ENCODE peak calls at places on chromosomes 16 and 17, in six cellular contexts. E is fibroblast of lung, H is PC-9, I is GM23338, V is PC-3, X is H1. S is an unnamed sample.

GRCh38 chr17:74244128-74244527 is 29.9 kb upstream of the DNAI2 start:
- DNase-seq in I (no peak), E (no peak), X (no peak), V (no peak), H (no peak), S (no peak)

GRCh38 chr17:11493947-11494346 is 104.3 kb upstream of the DNAH9 start:
- DNase-seq in E (no peak), X (no peak), H (no peak), I (no peak), V (no peak), S (no peak)

GRCh38 chr16:47448830-47449575 is 11.9 kb downstream of the ITFG1 start:
- DNase-seq in I (no peak), V (no peak), E (no peak), X (no peak), H (no peak), S (no peak)

GRCh38 chr17:39563476-39563875 is 44.2 kb downstream of the NEUROD2 start:
- DNase-seq in V (no peak), H (no peak), X (peak; percentile 62), E (peak; percentile 23), I (peak; percentile 81), S (no peak)

GRCh38 chr16:56589141-56590039 is at the start of gene MT3:
- DNase-seq in X (peak; percentile 64), V (peak; percentile 19), I (peak; percentile 87), E (peak; percentile 17), H (peak; percentile 48), S (no peak)

GRCh38 chr16:88566158-88566557 is 4.0 kb upstream of the ZC3H18 start:
- DNase-seq in I (peak; percentile 36), E (peak; percentile 72), H (peak; percentile 20), V (no peak), X (no peak), S (peak; percentile 65)

GRCh38 chr17:79628861-79629547 is 18.2 kb upstream of the RBFOX3 start:
- DNase-seq in V (no peak), H (no peak), X (peak; percentile 26), I (no peak), E (no peak), S (no peak)

GRCh38 chr17:28643979-28644781 is 778 bp downstream of the BLTP2 start:
- DNase-seq in I (peak; percentile 79), H (peak; percentile 54), V (peak; percentile 62), E (peak; percentile 55), X (peak; percentile 60), S (peak; percentile 41)

GRCh38 chr17:34091975-34092374 is 163.1 kb upstream of the CCL2 start:
- DNase-seq in E (no peak), I (no peak), X (no peak), H (no peak), V (no peak), S (no peak)

DNA sequence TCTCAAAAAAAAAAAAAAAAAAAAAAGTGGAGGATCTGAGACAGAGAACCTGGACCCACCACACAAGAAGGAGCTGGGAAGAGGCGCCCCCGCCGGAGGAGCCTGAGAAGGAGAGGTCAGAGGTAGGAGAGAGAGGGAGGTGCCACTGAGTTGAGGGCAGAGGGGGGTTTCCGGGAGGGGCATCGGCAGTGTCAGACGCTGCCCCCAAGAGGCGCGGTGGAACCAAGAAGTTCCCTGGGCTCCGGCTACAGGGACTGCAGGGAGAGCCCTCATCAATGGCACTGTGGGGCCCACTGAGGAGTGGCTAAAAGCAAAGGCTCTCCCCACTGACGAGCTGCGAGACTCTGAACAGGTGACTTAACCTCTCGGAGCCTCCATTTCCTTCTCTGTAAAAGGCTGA is 4.2 kb downstream of the CCDC42 start:
- DNase-seq in E (no peak), X (peak; percentile 61), I (peak; percentile 70), H (no peak), V (no peak), S (no peak)
- TF ChIP-seq EZH2 in E (no peak), X (no peak), I (no peak), H (no peak), V (no peak), S (no peak)

GRCh38 chr16:81583893-81584705 is 139.5 kb downstream of the CMIP start:
- DNase-seq in E (peak; percentile 88), H (no peak), I (no peak), V (peak; percentile 80), X (no peak), S (peak; percentile 82)

GRCh38 chr16:81586421-81586820 is 141.8 kb downstream of the CMIP start:
- DNase-seq in X (no peak), H (no peak), V (peak; percentile 74), I (no peak), E (peak; percentile 58), S (peak; percentile 48)

GRCh38 chr16:81585785-81586184 is 141.2 kb downstream of the CMIP start:
- DNase-seq in X (no peak), V (peak; percentile 25), I (peak; percentile 77), H (no peak), E (no peak), S (no peak)

GRCh38 chr16:81581107-81581506 is 136.5 kb downstream of the CMIP start:
- DNase-seq in V (peak; percentile 96), H (peak; percentile 89), I (no peak), X (no peak), E (peak; percentile 77), S (peak; percentile 68)

DNA sequence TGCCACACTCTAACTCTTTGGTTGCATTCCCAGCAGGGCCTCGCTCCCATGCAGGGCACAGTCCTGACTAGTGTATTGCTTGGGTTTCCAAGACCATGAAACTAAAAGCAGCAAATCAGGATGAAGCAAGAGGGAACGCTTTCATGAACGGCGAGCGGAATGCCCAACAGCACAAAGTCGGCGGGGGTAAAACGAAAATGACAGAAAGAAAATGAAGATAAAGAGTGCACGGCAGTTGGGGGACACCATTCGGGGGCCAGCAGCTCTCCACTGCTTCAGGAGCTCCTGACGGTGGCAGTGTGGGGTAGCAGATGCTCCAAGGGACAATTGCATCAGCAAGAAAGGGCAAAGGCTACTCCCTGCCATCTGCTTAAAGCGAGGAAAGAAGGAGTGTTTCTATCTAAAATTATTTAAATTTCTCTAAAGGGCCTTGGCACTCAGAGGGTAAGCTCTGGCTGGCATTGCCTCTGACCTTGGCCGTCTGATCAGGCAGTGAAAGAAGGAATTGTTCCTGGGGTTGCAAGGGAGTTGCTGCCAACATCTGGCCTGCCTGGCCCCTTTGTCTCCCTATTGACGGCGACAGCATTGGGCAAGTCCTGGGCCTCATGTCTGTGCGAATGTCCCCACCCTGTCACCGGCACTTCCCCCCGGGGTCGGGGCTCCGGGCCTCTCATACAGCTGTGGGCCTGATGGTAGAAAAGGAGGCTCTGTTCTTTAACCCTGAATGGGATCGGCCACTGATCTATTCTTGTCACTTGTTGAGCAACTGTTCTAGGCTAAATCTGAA is 138.2 kb downstream of the CMIP start:
- DNase-seq in X (no peak), H (no peak), V (no peak), E (no peak), I (no peak), S (no peak)
- TF ChIP-seq CTCF in X (peak; percentile 35), H (no peak), V (no peak), E (no peak), I (peak; percentile 25), S (no peak)

DNA sequence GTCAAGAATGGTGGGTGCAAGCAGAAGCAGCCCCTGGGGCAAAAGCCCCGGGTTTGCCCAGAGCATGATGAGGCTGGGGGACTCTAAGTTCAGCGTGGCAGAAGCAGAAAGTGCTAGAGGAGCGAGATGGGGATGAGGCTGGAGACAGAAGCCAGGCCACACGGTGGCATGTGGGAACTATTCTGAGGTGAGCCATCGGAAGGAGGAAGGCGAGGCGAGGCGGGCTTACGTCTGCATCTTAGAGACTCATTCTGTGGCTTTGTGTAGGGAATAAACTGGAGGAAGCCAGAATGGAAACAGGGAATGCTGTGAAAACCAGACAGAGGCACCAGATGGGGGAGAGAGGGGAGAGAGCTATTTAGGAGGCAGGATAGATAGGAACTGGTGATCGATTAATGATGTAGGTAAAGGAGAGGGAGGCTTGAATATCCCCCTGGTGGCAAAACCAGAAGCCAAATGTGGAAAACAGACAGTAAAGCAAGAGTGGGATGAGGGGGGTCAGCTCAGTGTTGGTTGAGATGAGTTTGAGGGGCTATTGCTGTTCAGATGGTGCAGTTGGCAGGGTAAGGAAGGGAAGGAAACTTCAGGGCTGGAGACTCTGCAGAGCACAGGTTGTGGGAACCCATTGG is 3.1 kb upstream of the TNFSF13 start:
- DNase-seq in V (no peak), I (peak; percentile 63), E (no peak), X (peak; percentile 54), H (no peak), S (no peak)
- H2AFZ ChIP-seq in V (no peak overlapping the region), I (no peak overlapping the region), E (no peak overlapping the region), X (peak overlapping the region; percentile 13), H (no peak overlapping the region), S (no peak overlapping the region)

DNA sequence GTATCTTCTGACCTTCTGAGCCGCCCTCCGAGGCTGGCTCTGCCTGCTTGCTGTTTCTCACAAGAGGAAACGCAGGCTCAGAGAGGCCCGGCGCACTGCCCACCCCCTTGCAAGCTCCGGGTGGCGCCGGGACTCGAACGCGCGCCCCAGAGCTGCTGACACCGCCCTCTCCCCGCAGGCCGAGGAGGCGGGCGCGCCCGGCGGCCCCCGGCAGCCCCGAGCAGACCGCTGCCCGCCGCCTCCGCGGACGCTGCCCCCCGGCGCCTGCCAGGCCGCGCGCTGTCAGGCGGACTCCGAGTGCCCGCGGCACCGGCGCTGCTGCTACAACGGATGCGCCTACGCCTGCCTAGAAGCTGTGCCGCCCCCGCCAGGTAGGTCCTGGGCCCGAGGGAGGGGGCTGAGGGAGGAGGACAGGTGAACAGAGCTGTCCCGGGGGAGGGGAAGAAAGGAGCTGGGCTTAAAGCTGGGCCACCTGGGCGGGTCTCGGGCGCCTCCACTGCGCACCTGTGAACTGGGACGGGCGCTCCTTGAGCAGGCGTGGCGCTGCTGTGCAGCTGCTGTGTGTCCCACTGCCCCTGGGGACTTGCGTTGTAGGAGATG is 18.2 kb downstream of the WFDC1 start:
- DNase-seq in E (no peak), X (peak; percentile 81), V (peak; percentile 24), I (peak; percentile 93), H (peak; percentile 62), S (no peak)
- TF ChIP-seq EZH2 in E (no peak), X (no peak), V (no peak), I (no peak), H (no peak), S (no peak)

GRCh38 chr16:2496223-2497115 is 17.3 kb upstream of the ATP6V0C start:
- DNase-seq in E (no peak), X (no peak), H (no peak), V (no peak), I (no peak), S (no peak)

GRCh38 chr16:2498085-2498484 is 15.7 kb upstream of the ATP6V0C start:
- DNase-seq in X (no peak), I (no peak), E (no peak), H (no peak), V (no peak), S (no peak)

GRCh38 chr16:2498531-2499253 is 15.1 kb upstream of the ATP6V0C start:
- DNase-seq in H (peak; percentile 80), X (no peak), V (no peak), E (no peak), I (no peak), S (no peak)

GRCh38 chr16:2497116-2497630 is 16.6 kb upstream of the ATP6V0C start:
- DNase-seq in H (peak; percentile 37), X (no peak), E (no peak), V (no peak), I (no peak), S (no peak)

GRCh38 chr16:2497641-2498040 is 16.1 kb upstream of the ATP6V0C start:
- DNase-seq in I (no peak), X (no peak), H (no peak), V (no peak), E (no peak), S (no peak)
- TF ChIP-seq CTCF in I (no peak), X (no peak), H (no peak), V (no peak), E (no peak), S (no peak)

S was measured in astrocyte.